ENCODE peak calls at places on chromosome 16, in seven cellular contexts. J is astrocyte of the spinal cord, K is cardiac fibroblast, I is activated B cell treated with CpG ODN at 0.5 μM for 24 hours, F is AG09309, M is AG09319, B is OCI-LY7. O is an unnamed sample.

GRCh38 chr16:77169650-77170236 is 21.2 kb upstream of the MON1B start:
- DNase-seq in J (peak; percentile 12), K (peak; percentile 44), I (no peak), F (no peak), M (no peak), B (peak; percentile 65), O (no peak)

GRCh38 chr16:74608944-74609343 is 2.0 kb upstream of the GLG1 start:
- DNase-seq in J (no peak), K (no peak), I (no peak), F (no peak), M (no peak), B (no peak), O (no peak)

GRCh38 chr16:2936436-2937011 is 24.8 kb downstream of the FLYWCH1 start:
- DNase-seq in J (no peak), K (no peak), I (no peak), F (no peak), M (no peak), B (no peak), O (no peak)

GRCh38 chr16:69123894-69124293 is 8.5 kb downstream of the CHTF8 start:
- DNase-seq in J (peak; percentile 74), K (peak; percentile 80), I (no peak), F (peak; percentile 32), M (peak; percentile 40), B (peak; percentile 77), O (no peak)

GRCh38 chr16:57609541-57610401 is 18.7 kb upstream of the ADGRG1 start:
- DNase-seq in J (no peak), K (peak; percentile 56), I (no peak), F (no peak), M (no peak), B (peak; percentile 31), O (no peak)

GRCh38 chr16:57562669-57563486 is 20.4 kb downstream of the ADGRG5 start:
- DNase-seq in J (no peak), K (no peak), I (no peak), F (no peak), M (no peak), B (no peak), O (no peak)

GRCh38 chr16:720507-720989 is 398 bp upstream of the ANTKMT start:
- DNase-seq in J (peak; percentile 69), K (peak; percentile 80), I (no peak), F (no peak), M (no peak), B (no peak), O (no peak)

GRCh38 chr16:24875466-24875865 is 29.7 kb downstream of the SLC5A11 start:
- DNase-seq in J (no peak), K (no peak), I (no peak), F (no peak), M (no peak), B (no peak), O (no peak)

GRCh38 chr16:2199621-2200139 is 3.3 kb upstream of the CASKIN1 start:
- DNase-seq in J (no peak), K (no peak), I (no peak), F (no peak), M (no peak), B (no peak), O (no peak)

GRCh38 chr16:29814592-29814991 is 1.4 kb upstream of the PAGR1 start:
- DNase-seq in J (no peak), K (no peak), I (no peak), F (no peak), M (no peak), B (no peak), O (no peak)

GRCh38 chr16:29815793-29816693 is at the start of gene PAGR1:
- DNase-seq in J (peak; percentile 100), K (peak; percentile 100), I (peak; percentile 97), F (peak; percentile 99), M (peak; percentile 99), B (peak; percentile 100), O (peak; percentile 99)

GRCh38 chr16:29815032-29815721 is 775 bp upstream of the PAGR1 start:
- DNase-seq in J (no peak), K (no peak), I (no peak), F (no peak), M (no peak), B (no peak), O (no peak)

GRCh38 chr16:29818082-29818481 is 2.1 kb downstream of the PAGR1 start:
- DNase-seq in J (no peak), K (no peak), I (no peak), F (no peak), M (no peak), B (no peak), O (no peak)

GRCh38 chr16:29816694-29817441 is 916 bp downstream of the PAGR1 start:
- DNase-seq in J (peak; percentile 64), K (peak; percentile 67), I (no peak), F (no peak), M (no peak), B (peak; percentile 80), O (no peak)
- TF ChIP-seq CTCF in J (peak; percentile 20), K (peak; percentile 31), I (no peak), F (no peak), M (no peak), B (peak; percentile 40), O (no peak)

GRCh38 chr16:81574168-81574567 is 129.6 kb downstream of the CMIP start:
- DNase-seq in J (no peak), K (no peak), I (no peak), F (no peak), M (no peak), B (no peak), O (no peak)
- TF ChIP-seq CTCF in J (no peak), K (no peak), I (no peak), F (no peak), M (no peak), B (no peak), O (no peak)

DNA sequence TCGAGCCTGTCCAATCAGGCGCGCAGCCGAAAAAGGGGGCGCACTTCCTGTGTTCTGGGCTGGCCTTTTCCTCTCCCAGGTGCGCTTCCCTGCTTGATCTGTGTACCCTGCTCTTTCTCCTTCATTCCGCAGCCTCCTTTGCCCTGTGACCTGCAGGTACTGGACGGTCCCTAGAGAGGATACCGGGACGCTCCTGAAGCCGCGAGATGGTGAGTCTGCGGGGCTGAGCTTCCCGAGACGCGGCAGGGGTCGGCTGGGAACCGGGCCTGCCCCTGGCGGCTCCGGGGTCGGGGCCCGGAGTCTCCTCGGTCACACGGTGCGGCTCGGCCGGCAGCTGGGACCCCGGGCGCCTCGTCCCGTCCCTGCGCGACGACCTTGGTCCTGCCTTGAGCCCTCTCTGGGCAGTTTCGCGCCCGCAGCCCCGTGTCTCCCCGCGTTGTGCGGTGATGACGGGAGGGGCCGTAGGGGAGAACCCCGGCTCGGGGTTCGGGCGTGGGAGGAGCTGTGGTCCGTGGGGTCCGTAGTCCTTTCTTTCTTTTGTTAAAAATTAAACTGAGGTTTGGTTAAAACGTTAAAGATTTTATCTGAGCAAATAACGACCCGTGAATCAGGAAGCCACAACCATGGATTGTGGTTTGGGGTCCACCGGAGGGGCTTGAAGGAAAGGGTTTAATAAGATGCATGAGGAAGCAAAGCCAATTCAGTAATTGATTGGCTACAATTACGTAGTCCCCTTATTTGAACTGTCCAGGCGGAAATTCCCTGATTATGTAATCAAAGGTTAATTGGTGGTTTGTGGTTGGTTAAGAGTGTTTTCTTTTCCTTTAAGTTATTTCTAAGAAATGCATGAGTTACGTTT is 172.8 kb upstream of the ZNF267 start:
- DNase-seq in J (peak; percentile 28), K (peak; percentile 58), I (peak; percentile 73), F (no peak), M (no peak), B (peak; percentile 92), O (peak; percentile 64)
- TF ChIP-seq CTCF in J (no peak), K (no peak), I (no peak), F (peak; percentile 26), M (peak; percentile 25), B (no peak), O (peak; percentile 12)

DNA sequence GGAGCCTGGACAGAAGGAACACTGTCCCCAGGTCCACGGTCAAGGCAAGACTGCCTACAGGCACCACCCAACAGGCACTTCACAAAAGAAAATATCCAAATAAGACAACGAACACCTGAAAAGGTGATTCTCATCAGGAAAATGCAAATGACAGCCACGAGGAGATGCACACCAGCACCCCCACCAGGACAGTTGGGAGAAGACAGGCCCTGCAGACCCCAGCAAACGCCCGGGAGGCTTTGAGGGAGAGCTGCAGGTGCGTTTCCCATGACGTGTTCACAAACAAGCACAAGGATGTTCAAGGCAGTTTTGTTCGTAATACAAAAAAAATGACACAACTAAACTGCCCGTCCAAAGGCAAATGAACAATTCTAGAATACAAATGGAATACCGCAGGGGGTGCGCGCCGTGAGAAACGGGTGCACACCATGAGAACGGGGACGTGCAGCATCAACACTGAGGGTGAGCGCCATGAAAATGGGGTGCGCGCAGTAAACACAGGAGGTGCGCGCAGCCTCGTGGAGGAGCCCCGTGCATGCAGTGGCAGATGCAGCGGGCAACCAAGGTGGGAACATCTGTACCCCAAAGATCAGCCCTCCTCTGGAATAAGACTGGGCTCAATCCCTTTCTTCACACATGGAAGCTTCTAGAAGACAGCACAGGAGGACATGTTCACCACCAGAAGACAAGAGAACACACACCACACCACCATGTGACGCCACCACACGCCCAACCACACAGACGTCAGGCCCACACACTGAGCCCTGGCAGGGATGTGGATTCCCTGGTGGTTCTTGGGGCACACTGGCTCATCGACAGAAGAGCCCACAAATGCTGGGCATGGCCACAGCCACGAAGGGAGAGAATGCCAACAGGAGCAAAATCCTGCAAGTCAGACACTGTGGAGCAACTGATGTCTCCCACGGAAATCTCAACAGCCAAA is 91.2 kb downstream of the ZNF778 start:
- DNase-seq in J (no peak), K (no peak), I (no peak), F (no peak), M (no peak), B (peak; percentile 31), O (no peak)
- TF ChIP-seq CTCF in J (peak; percentile 65), K (peak; percentile 55), I (no peak), F (peak; percentile 48), M (peak; percentile 38), B (peak; percentile 78), O (peak; percentile 61)

GRCh38 chr16:88435437-88436355 is 17.4 kb upstream of the ZFPM1 start:
- DNase-seq in J (no peak), K (no peak), I (no peak), F (no peak), M (no peak), B (no peak), O (no peak)

GRCh38 chr16:88438084-88438870 is 14.8 kb upstream of the ZFPM1 start:
- DNase-seq in J (no peak), K (no peak), I (no peak), F (no peak), M (no peak), B (no peak), O (no peak)

GRCh38 chr16:88436796-88437195 is 16.3 kb upstream of the ZFPM1 start:
- DNase-seq in J (no peak), K (no peak), I (no peak), F (no peak), M (no peak), B (no peak), O (no peak)

GRCh38 chr16:88439016-88439415 is 14.1 kb upstream of the ZFPM1 start:
- DNase-seq in J (no peak), K (no peak), I (no peak), F (no peak), M (no peak), B (no peak), O (no peak)

GRCh38 chr16:88437367-88437964 is 15.6 kb upstream of the ZFPM1 start:
- DNase-seq in J (no peak), K (peak; percentile 44), I (peak; percentile 71), F (no peak), M (no peak), B (peak; percentile 71), O (no peak)
- TF ChIP-seq CTCF in J (peak; percentile 81), K (peak; percentile 65), I (no peak), F (peak; percentile 67), M (peak; percentile 69), B (peak; percentile 84), O (peak; percentile 82)

GRCh38 chr16:48864055-48864454 is 254.1 kb upstream of the N4BP1 start:
- DNase-seq in J (no peak), K (no peak), I (no peak), F (no peak), M (no peak), B (peak; percentile 4), O (no peak)
- TF ChIP-seq CTCF in J (no peak), K (no peak), I (no peak), F (no peak), M (no peak), B (peak; percentile 45), O (no peak)

O was measured in kidney epithelial cell.